ENCODE peak calls at places on chromosomes 7 and 10, in six cellular contexts. Y is fibroblast of lung, Q is PC-9, J is mammary epithelial cell, K is hepatocyte, Z is HepG2. S is an unnamed sample. For H3K27me3 and H3K36me3, the result is how much of the 10 kb centered on the place peaks cover.

GRCh38 chr7:91953618-91954017 is 13.0 kb downstream of the AKAP9 start:
- DNase-seq in Q (no peak), Z (peak), J (peak), Y (peak), K (no peak), S (peak)

GRCh38 chr7:105808703-105809590 is 67.5 kb downstream of the ATXN7L1 start:
- DNase-seq in K (no peak), J (peak), Z (no peak), Q (peak), Y (peak), S (peak)

GRCh38 chr10:94065344-94065743 is 71.6 kb downstream of the PLCE1 start:
- DNase-seq in Y (no peak), J (no peak), K (peak), Q (no peak), Z (no peak), S (no peak)

GRCh38 chr7:35550831-35551230 is 144.1 kb downstream of the HERPUD2 start:
- DNase-seq in Q (no peak), J (no peak), Y (no peak), Z (no peak), K (no peak), S (no peak)

GRCh38 chr10:90787906-90788491 is 69.8 kb downstream of the HTR7 start:
- DNase-seq in Z (peak), Y (peak), K (peak), Q (peak), J (peak), S (peak)

GRCh38 chr7:149415391-149416068 is 45.3 kb downstream of the ZNF777 start:
- DNase-seq in Q (no peak), K (no peak), Z (no peak), J (no peak), Y (peak), S (peak)

GRCh38 chr7:120089968-120090367 is 183.0 kb upstream of the KCND2 start:
- DNase-seq in J (no peak), Q (no peak), Z (peak), Y (peak), K (no peak), S (no peak)

GRCh38 chr7:41097501-41097900 is 605.4 kb downstream of the INHBA start:
- DNase-seq in Y (peak), K (no peak), Z (no peak), J (peak), Q (no peak), S (no peak)

GRCh38 chr10:79140906-79141305 is 72.1 kb downstream of the ZMIZ1 start:
- DNase-seq in Z (no peak), Q (no peak), Y (no peak), K (no peak), J (no peak), S (no peak)

GRCh38 chr10:4227581-4227980 is 442.6 kb upstream of the KLF6 start:
- DNase-seq in J (no peak), Z (no peak), Y (no peak), Q (no peak), K (no peak), S (no peak)

GRCh38 chr10:84294766-84295447 is 33.5 kb upstream of the CCSER2 start:
- DNase-seq in Z (no peak), J (no peak), Q (no peak), K (no peak), Y (no peak), S (no peak)

GRCh38 chr10:96400465-96400864 is 41.7 kb upstream of the OPALIN start:
- DNase-seq in Q (no peak), Z (no peak), J (no peak), Y (no peak), K (no peak), S (no peak)

GRCh38 chr10:77328272-77328816 is 309.3 kb downstream of the KCNMA1 start:
- DNase-seq in J (no peak), Z (peak), Y (peak), K (peak), Q (peak), S (no peak)

GRCh38 chr10:129320340-129320739 is 146.7 kb upstream of the MGMT start:
- DNase-seq in Y (no peak), Q (no peak), K (no peak), Z (no peak), J (no peak), S (no peak)

GRCh38 chr7:11896663-11897062 is 64.7 kb upstream of the THSD7A start:
- DNase-seq in J (no peak), Q (no peak), Z (no peak), Y (no peak), K (no peak), S (no peak)

GRCh38 chr10:33790506-33791283 is 456.2 kb upstream of the NRP1 start:
- DNase-seq in K (no peak), Z (no peak), Q (no peak), J (no peak), Y (no peak), S (no peak)

GRCh38 chr7:99366646-99367045 is 7.9 kb upstream of the ARPC1B start:
- DNase-seq in J (no peak), K (no peak), Q (no peak), Y (no peak), Z (no peak), S (no peak)

GRCh38 chr7:76372984-76373833 is 14.4 kb upstream of the YWHAG start:
- DNase-seq in Z (no peak), J (peak), Y (peak), K (peak), Q (peak), S (peak)

GRCh38 chr7:101911800-101912705 is 94.6 kb downstream of the CUX1 start:
- DNase-seq in Y (peak), Z (peak), K (peak), Q (no peak), J (no peak), S (no peak)

DNA sequence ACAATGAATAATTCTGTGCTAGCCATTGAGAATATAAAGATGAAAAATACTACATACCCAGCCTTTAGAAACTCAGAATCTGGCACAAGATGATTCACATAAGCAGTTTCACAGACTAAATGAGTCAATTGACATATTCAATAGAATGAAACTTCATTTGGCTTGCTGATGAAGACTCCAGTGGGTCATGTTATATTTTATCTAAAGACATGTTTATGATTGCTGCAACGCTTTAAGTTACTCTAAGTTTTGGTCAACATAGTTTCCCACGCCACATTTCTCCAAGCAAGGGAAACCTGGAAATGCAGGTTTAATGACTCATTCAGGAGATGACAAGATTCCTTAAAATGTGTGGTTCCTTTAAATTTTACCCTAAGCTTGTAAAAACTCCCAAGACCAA is 6.8 kb downstream of the SEMA3A start:
- DNase-seq in Q (peak), Y (peak), K (no peak), Z (no peak), J (peak), S (peak)
- H3K4me2 ChIP-seq in Q (peak), Y (peak), K (peak), Z (no peak), J (peak), S (peak)

DNA sequence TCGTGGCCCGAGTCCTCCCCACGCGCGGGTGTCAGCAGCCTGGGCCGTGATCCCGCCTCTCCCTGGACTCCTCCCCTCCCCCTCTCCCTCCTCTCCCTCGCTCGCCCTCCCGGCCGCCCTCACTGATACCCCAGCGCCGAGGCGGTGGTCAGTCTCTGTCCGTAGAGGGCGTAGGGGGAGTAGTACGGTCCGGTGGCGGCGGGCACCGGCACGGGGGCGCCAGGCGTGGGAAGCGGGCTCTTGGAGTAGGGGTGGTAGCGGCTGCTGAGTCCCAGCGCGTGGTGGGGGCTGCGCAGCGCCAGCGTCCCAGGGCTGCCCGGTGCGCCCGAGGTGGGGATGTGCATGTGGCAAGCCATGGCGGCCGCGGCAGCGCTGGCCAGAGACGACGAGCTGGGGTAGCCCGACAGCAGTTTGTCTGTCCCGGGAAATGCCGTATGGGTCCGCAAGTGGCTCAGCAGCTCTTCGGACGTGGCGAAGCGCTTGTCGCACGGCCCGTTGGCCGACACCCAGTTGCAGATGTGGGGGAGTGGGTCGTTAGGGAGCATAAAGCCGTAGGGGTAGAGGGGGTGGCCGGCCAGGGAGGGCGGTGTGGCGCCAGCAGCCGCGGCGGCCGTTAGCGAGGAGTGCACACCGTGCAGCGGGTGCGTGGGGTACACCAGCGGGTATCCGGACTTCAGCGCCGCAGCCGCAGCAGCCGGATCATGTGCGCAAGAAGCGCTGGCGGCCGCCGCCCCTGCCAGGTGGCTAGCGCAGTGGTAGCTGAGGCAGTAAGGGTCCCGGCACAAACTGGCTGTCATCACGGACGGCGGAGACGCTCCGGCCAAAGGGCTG is 2.7 kb downstream of the ZNF503 start:
- DNase-seq in K (peak), J (peak), Z (no peak), Y (peak), Q (no peak), S (peak)
- H3K27me3 ChIP-seq in K (under half), J (under half), Z (under half), Y (under half), Q (under half), S (under half)

DNA sequence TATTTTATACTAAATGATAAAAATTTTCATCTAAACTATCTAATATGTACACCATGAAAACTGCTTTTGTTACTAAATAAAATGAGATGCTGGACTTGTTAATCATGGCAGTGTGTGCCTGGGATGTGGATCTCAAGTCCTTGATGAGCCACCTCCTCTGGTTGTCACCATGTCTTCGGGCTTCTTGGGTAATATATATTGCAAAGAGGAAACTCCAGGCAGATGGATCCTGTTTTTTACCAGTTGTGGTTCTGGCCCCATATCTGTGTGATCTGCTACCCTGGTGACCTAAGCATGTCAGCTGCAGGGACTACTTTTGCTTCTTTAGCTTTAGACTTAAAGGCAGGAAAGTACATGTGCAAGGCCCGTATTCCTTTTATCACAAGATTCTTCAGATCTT is 46.2 kb downstream of the TMEM60 start:
- DNase-seq in Z (no peak), J (no peak), Y (no peak), Q (no peak), K (no peak), S (no peak)
- H3K36me3 ChIP-seq in Z (under half), J (under half), Y (under half), Q (under half), K (under half), S (under half)

GRCh38 chr7:55326079-55326847 is 38.9 kb upstream of the LANCL2 start:
- DNase-seq in Q (no peak), K (no peak), Y (peak), Z (no peak), J (no peak), S (no peak)
- H3K4me2 ChIP-seq in Q (no peak), K (no peak), Y (peak), Z (no peak), J (no peak), S (peak)

GRCh38 chr7:52959336-52959735 is 76.1 kb upstream of the POM121L12 start:
- DNase-seq in Q (no peak), J (no peak), Z (no peak), K (no peak), Y (no peak), S (no peak)
- H3K27me3 ChIP-seq in Q (under half), J (under half), Z (under half), K (under half), Y (under half), S (under half)